ENCODE peak calls at places on chromosomes 13 and 19, in four cellular contexts. One of them, this sample, is unnamed.
A peak's percentile ranks its signal among the peaks of the same experiment; 100 is the strongest.

GRCh38 chr13:46097015-46097414 is 7.8 kb downstream of the CPB2 start:
- DNase-seq in HepG2: no peak
- DNase-seq in WTC11: no peak
- DNase-seq in K562: no peak
- DNase-seq in this sample: no peak

GRCh38 chr13:74129500-74130144 is 4.6 kb downstream of the KLF12 start:
- DNase-seq in K562: peak; percentile 6
- DNase-seq in WTC11: no peak
- DNase-seq in HepG2: no peak
- DNase-seq in this sample: peak; percentile 46

GRCh38 chr13:28049880-28050871 is 50.2 kb downstream of the FLT3 start:
- DNase-seq in HepG2: no peak
- DNase-seq in WTC11: no peak
- DNase-seq in K562: no peak
- DNase-seq in this sample: no peak

GRCh38 chr13:66831317-66831716 is 398.8 kb downstream of the PCDH9 start:
- DNase-seq in HepG2: no peak
- DNase-seq in K562: no peak
- DNase-seq in WTC11: no peak
- DNase-seq in this sample: no peak

GRCh38 chr19:8367327-8368001 is 3.5 kb downstream of the ANGPTL4 start:
- DNase-seq in HepG2: no peak
- DNase-seq in K562: peak; percentile 50
- DNase-seq in WTC11: peak; percentile 74
- DNase-seq in this sample: peak; percentile 45

GRCh38 chr13:41565221-41565620 is 107.9 kb downstream of the RGCC start:
- DNase-seq in HepG2: peak; percentile 24
- DNase-seq in K562: no peak
- DNase-seq in WTC11: no peak
- DNase-seq in this sample: no peak

GRCh38 chr13:65594255-65594654 is 1635.9 kb downstream of the PCDH9 start:
- DNase-seq in K562: no peak
- DNase-seq in WTC11: no peak
- DNase-seq in HepG2: no peak
- DNase-seq in this sample: no peak

GRCh38 chr13:29702912-29703351 is 107.4 kb upstream of the SLC7A1 start:
- DNase-seq in WTC11: no peak
- DNase-seq in HepG2: no peak
- DNase-seq in K562: no peak
- DNase-seq in this sample: no peak

GRCh38 chr19:17610384-17610783 is 54.9 kb downstream of the COLGALT1 start:
- DNase-seq in K562: peak; percentile 70
- DNase-seq in HepG2: peak; percentile 37
- DNase-seq in WTC11: no peak
- DNase-seq in this sample: peak; percentile 67

GRCh38 chr13:47337781-47338507 is 441.1 kb upstream of the HTR2A start:
- DNase-seq in WTC11: peak; percentile 14
- DNase-seq in HepG2: no peak
- DNase-seq in K562: no peak
- DNase-seq in this sample: no peak

GRCh38 chr13:24503376-24503690 is 9.2 kb downstream of the PARP4 start:
- DNase-seq in WTC11: no peak
- DNase-seq in K562: no peak
- DNase-seq in HepG2: no peak
- DNase-seq in this sample: no peak

GRCh38 chr19:45507864-45508680 is 793 bp downstream of the VASP start:
- DNase-seq in HepG2: no peak
- DNase-seq in K562: peak; percentile 57
- DNase-seq in WTC11: peak; percentile 86
- DNase-seq in this sample: no peak

GRCh38 chr13:25973085-25973484 is 78.7 kb downstream of the SHISA2 start:
- DNase-seq in HepG2: no peak
- DNase-seq in K562: no peak
- DNase-seq in WTC11: no peak
- DNase-seq in this sample: no peak

GRCh38 chr13:97385146-97385545 is 48.8 kb upstream of the RAP2A start:
- DNase-seq in HepG2: no peak
- DNase-seq in WTC11: no peak
- DNase-seq in K562: no peak
- DNase-seq in this sample: no peak

GRCh38 chr19:18847516-18848463 is 16.0 kb downstream of the UPF1 start:
- DNase-seq in K562: no peak
- DNase-seq in WTC11: no peak
- DNase-seq in HepG2: no peak
- DNase-seq in this sample: no peak

GRCh38 chr13:33676700-33677048 is 141.3 kb upstream of the RFC3 start:
- DNase-seq in K562: no peak
- DNase-seq in WTC11: no peak
- DNase-seq in HepG2: peak; percentile 88
- DNase-seq in this sample: peak; percentile 41

GRCh38 chr19:11078893-11079292 is 10.4 kb upstream of the LDLR start:
- DNase-seq in WTC11: no peak
- DNase-seq in K562: no peak
- DNase-seq in HepG2: peak; percentile 70
- DNase-seq in this sample: no peak

GRCh38 chr19:34436716-34437115 is 8.5 kb downstream of the UBA2 start:
- DNase-seq in HepG2: no peak
- DNase-seq in K562: no peak
- DNase-seq in WTC11: no peak
- DNase-seq in this sample: no peak

GRCh38 chr19:51448011-51448744 is 10.1 kb downstream of the SIGLEC8 start:
- DNase-seq in HepG2: no peak
- DNase-seq in K562: no peak
- DNase-seq in WTC11: no peak
- DNase-seq in this sample: no peak

GRCh38 chr19:50896591-50897190 is 14.5 kb downstream of the KLK4 start:
- DNase-seq in K562: peak; percentile 59
- DNase-seq in WTC11: no peak
- DNase-seq in HepG2: peak; percentile 26
- DNase-seq in this sample: no peak

GRCh38 chr19:46385636-46386035 is 27.7 kb downstream of the CCDC8 start:
- DNase-seq in HepG2: no peak
- DNase-seq in WTC11: no peak
- DNase-seq in K562: no peak
- DNase-seq in this sample: no peak

GRCh38 chr19:19489804-19490204 is 25.5 kb downstream of the TSSK6 start:
- DNase-seq in WTC11: no peak
- DNase-seq in HepG2: no peak
- DNase-seq in K562: no peak
- DNase-seq in this sample: no peak

GRCh38 chr13:111177803-111178389 is 62.8 kb downstream of the ARHGEF7 start:
- DNase-seq in WTC11: no peak
- DNase-seq in HepG2: no peak
- DNase-seq in K562: no peak
- DNase-seq in this sample: no peak

GRCh38 chr19:33683881-33684549 is 62.3 kb downstream of the CHST8 start:
- DNase-seq in WTC11: peak; percentile 90
- DNase-seq in K562: no peak
- DNase-seq in HepG2: peak; percentile 7
- DNase-seq in this sample: peak; percentile 67

GRCh38 chr13:114054830-114055439 is 77.5 kb downstream of the RASA3 start:
- DNase-seq in K562: no peak
- DNase-seq in HepG2: no peak
- DNase-seq in WTC11: no peak
- DNase-seq in this sample: no peak

GRCh38 chr19:2289714-2290435 is 7.9 kb upstream of the PEAK3 start:
- DNase-seq in K562: peak; percentile 53
- DNase-seq in WTC11: no peak
- DNase-seq in HepG2: no peak
- DNase-seq in this sample: no peak

GRCh38 chr19:42189133-42189532 is 28.3 kb downstream of the DEDD2 start:
- DNase-seq in HepG2: no peak
- DNase-seq in WTC11: no peak
- DNase-seq in K562: no peak
- DNase-seq in this sample: no peak

GRCh38 chr13:40452038-40452666 is 214.3 kb downstream of the FOXO1 start:
- DNase-seq in WTC11: no peak
- DNase-seq in K562: no peak
- DNase-seq in HepG2: no peak
- DNase-seq in this sample: no peak
- TF ChIP-seq ELF4 in WTC11: no peak
- TF ChIP-seq ELF4 in K562: no peak
- TF ChIP-seq ELF4 in HepG2: no peak
- TF ChIP-seq ELF4 in this sample: no peak

DNA sequence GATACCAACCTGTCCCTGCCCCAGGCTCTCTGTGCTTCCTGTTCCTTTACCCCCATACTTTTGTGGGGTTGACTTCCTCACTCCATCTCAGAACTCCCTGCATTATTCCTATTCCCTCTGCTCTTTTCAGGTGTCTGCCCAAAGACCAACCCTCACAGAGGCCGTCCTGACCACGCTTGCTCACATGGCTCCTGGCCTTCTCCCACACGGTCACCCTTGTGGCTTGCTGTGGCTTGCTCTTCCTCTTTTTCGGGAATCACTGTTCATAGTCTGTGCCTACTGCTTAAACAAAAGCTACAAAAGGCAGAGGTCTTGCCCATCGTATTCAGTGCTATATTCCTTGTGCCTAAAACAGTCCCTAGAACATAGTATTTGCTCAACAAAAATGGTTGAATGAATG is 25.2 kb upstream of the ARGLU1 start:
- DNase-seq in HepG2: no peak
- DNase-seq in WTC11: no peak
- DNase-seq in K562: no peak
- DNase-seq in this sample: no peak
- TF ChIP-seq ELF4 in HepG2: no peak
- TF ChIP-seq ELF4 in WTC11: no peak
- TF ChIP-seq ELF4 in K562: no peak
- TF ChIP-seq ELF4 in this sample: no peak

DNA sequence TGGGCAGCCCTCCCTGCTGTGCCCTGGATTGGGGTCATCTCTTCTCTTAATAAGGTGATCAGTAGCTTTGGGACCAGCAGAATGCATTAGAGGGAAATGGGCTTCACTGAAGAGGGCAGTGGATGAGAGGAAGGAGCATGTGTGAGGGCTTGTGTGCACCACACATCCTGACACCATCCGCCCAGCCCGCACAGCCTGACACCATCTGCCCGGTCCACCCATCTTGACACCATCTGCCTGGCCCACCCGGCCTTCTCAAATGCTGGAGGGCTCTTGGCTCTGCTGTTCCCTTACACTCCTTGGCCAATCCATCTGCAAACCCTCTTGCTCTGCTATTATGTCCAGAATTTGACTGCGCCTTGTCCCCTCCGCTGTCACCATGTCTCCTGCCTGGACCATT is 41.8 kb downstream of the BICRA start:
- DNase-seq in WTC11: no peak
- DNase-seq in K562: no peak
- DNase-seq in HepG2: no peak
- DNase-seq in this sample: no peak
- TF ChIP-seq ELF4 in WTC11: no peak
- TF ChIP-seq ELF4 in K562: no peak
- TF ChIP-seq ELF4 in HepG2: no peak
- TF ChIP-seq ELF4 in this sample: no peak

GRCh38 chr19:13036366-13036976 is 41.2 kb downstream of the NFIX start:
- DNase-seq in WTC11: no peak
- DNase-seq in HepG2: no peak
- DNase-seq in K562: peak; percentile 54
- DNase-seq in this sample: peak; percentile 43
- TF ChIP-seq ELF4 in WTC11: no peak
- TF ChIP-seq ELF4 in HepG2: no peak
- TF ChIP-seq ELF4 in K562: no peak
- TF ChIP-seq ELF4 in this sample: no peak

DNA sequence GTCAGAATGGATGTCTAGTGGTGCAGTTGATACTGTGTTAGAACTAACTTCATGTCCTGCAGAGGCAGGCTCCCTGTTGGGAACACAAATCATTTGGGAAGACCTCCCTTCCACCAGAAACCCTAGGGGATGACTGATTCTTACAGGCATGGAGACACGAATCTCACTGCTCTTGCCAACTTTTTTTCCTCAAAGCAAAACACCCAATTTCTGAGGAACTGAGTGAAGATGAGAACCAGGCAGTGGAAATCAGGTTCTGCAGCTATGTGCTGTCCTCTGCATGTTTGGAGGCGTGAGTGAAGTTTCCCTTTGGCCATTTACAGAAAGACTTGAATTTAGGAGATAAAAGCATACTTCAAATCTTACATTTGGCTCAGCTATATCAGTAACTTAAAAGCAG is 87.5 kb upstream of the CSNK1A1L start:
- DNase-seq in K562: no peak
- DNase-seq in WTC11: no peak
- DNase-seq in HepG2: no peak
- DNase-seq in this sample: no peak
- TF ChIP-seq ELF4 in K562: no peak
- TF ChIP-seq ELF4 in WTC11: no peak
- TF ChIP-seq ELF4 in HepG2: no peak
- TF ChIP-seq ELF4 in this sample: no peak

This sample was measured in HEK293T.